ENCODE peak calls at places on chromosomes 2 and 18, in nine cellular contexts. P, W, F, C, A, N, U, D and B are unnamed samples.
A peak's percentile ranks its signal among the peaks of the same experiment; 100 is the strongest.

GRCh38 chr2:96164459-96165184 is 19.4 kb upstream of the DUSP2 start:
- DNase-seq in P (no peak), W (no peak), F (no peak), C (peak; percentile 63), A (peak; percentile 51), N (no peak), U (peak; percentile 58), D (peak; percentile 96), B (no peak)

GRCh38 chr2:119818792-119819191 is 59.1 kb downstream of the PTPN4 start:
- DNase-seq in P (no peak), W (no peak), F (no peak), C (no peak), A (no peak), N (no peak), U (no peak), D (no peak), B (no peak)

GRCh38 chr2:37337636-37338280 is 6.7 kb upstream of the QPCT start:
- DNase-seq in P (no peak), W (no peak), F (peak; percentile 36), C (no peak), A (no peak), N (no peak), U (no peak), D (no peak), B (no peak)

GRCh38 chr18:74050807-74051206 is 96.8 kb downstream of the FBXO15 start:
- DNase-seq in P (no peak), W (no peak), F (no peak), C (peak; percentile 19), A (no peak), N (peak; percentile 32), U (no peak), D (no peak), B (no peak)

GRCh38 chr2:238525990-238526389 is 99.3 kb downstream of the ASB1 start:
- DNase-seq in P (no peak), W (no peak), F (peak; percentile 64), C (no peak), A (no peak), N (peak; percentile 79), U (no peak), D (no peak), B (peak; percentile 31)

GRCh38 chr18:39806519-39806918 is 2148.5 kb upstream of the PIK3C3 start:
- DNase-seq in P (no peak), W (peak; percentile 41), F (peak; percentile 5), C (no peak), A (peak; percentile 32), N (peak; percentile 28), U (no peak), D (no peak), B (peak; percentile 30)

GRCh38 chr2:75548036-75548573 is 12.6 kb downstream of the EVA1A start:
- DNase-seq in P (no peak), W (no peak), F (peak; percentile 76), C (no peak), A (peak; percentile 52), N (peak; percentile 52), U (no peak), D (peak; percentile 29), B (peak; percentile 9)

GRCh38 chr18:28725876-28726275 is 548.9 kb upstream of the CDH2 start:
- DNase-seq in P (no peak), W (peak; percentile 73), F (no peak), C (no peak), A (no peak), N (no peak), U (no peak), D (no peak), B (peak; percentile 6)

GRCh38 chr2:164495491-164496223 is 125.6 kb downstream of the GRB14 start:
- DNase-seq in P (peak; percentile 30), W (peak; percentile 44), F (no peak), C (peak; percentile 86), A (peak; percentile 68), N (peak; percentile 53), U (peak; percentile 5), D (no peak), B (no peak)

GRCh38 chr2:38190542-38191218 is 114.7 kb upstream of the CYP1B1 start:
- DNase-seq in P (no peak), W (no peak), F (no peak), C (no peak), A (no peak), N (no peak), U (no peak), D (no peak), B (no peak)

GRCh38 chr2:126634273-126634861 is 21.6 kb upstream of the GYPC start:
- DNase-seq in P (no peak), W (no peak), F (no peak), C (no peak), A (peak; percentile 55), N (no peak), U (no peak), D (peak; percentile 51), B (peak; percentile 28)

GRCh38 chr2:191190439-191190838 is 39.6 kb upstream of the STAT4 start:
- DNase-seq in P (no peak), W (no peak), F (peak; percentile 58), C (no peak), A (no peak), N (no peak), U (no peak), D (no peak), B (no peak)

GRCh38 chr18:34867520-34867919 is 157.4 kb downstream of the DTNA start:
- DNase-seq in P (no peak), W (no peak), F (peak; percentile 38), C (no peak), A (peak; percentile 79), N (peak; percentile 56), U (no peak), D (no peak), B (no peak)

GRCh38 chr2:24304098-24304497 is 56.2 kb downstream of the ITSN2 start:
- DNase-seq in P (no peak), W (peak; percentile 67), F (no peak), C (peak; percentile 65), A (no peak), N (no peak), U (no peak), D (no peak), B (no peak)

GRCh38 chr2:128321784-128322650 is 3.3 kb upstream of the HS6ST1 start:
- DNase-seq in P (peak; percentile 84), W (peak; percentile 50), F (peak; percentile 81), C (peak; percentile 84), A (peak; percentile 91), N (peak; percentile 75), U (peak; percentile 95), D (peak; percentile 79), B (peak; percentile 85)

GRCh38 chr2:233974530-233975071 is 57.4 kb downstream of the TRPM8 start:
- DNase-seq in P (peak; percentile 95), W (peak; percentile 91), F (peak; percentile 70), C (peak; percentile 0), A (no peak), N (no peak), U (no peak), D (no peak), B (peak; percentile 19)

GRCh38 chr2:83817511-83817910 is 641.6 kb downstream of the SUCLG1 start:
- DNase-seq in P (no peak), W (peak; percentile 25), F (no peak), C (no peak), A (peak; percentile 18), N (no peak), U (no peak), D (peak; percentile 1), B (peak; percentile 15)

GRCh38 chr2:61089797-61090196 is 24.1 kb downstream of the SANBR start:
- DNase-seq in P (no peak), W (no peak), F (no peak), C (no peak), A (no peak), N (no peak), U (no peak), D (no peak), B (no peak)

GRCh38 chr2:111227716-111228141 is 107.0 kb downstream of the BCL2L11 start:
- DNase-seq in P (peak; percentile 83), W (no peak), F (no peak), C (no peak), A (no peak), N (no peak), U (no peak), D (no peak), B (no peak)

GRCh38 chr2:127086800-127087737 is 19.9 kb downstream of the BIN1 start:
- DNase-seq in P (peak; percentile 86), W (no peak), F (no peak), C (no peak), A (no peak), N (no peak), U (peak; percentile 57), D (peak; percentile 89), B (peak; percentile 20)

GRCh38 chr2:68458962-68459361 is 8.1 kb downstream of the FBXO48 start:
- DNase-seq in P (no peak), W (peak; percentile 54), F (no peak), C (no peak), A (no peak), N (no peak), U (no peak), D (no peak), B (no peak)

GRCh38 chr2:141529674-141530073 is 601.1 kb downstream of the LRP1B start:
- DNase-seq in P (no peak), W (no peak), F (no peak), C (no peak), A (no peak), N (no peak), U (no peak), D (no peak), B (no peak)

GRCh38 chr2:158716091-158716815 is 78.9 kb upstream of the DAPL1 start:
- DNase-seq in P (no peak), W (no peak), F (no peak), C (no peak), A (no peak), N (no peak), U (no peak), D (no peak), B (no peak)

GRCh38 chr2:48088994-48089393 is 182.7 kb upstream of the FBXO11 start:
- DNase-seq in P (no peak), W (no peak), F (no peak), C (no peak), A (no peak), N (no peak), U (no peak), D (no peak), B (no peak)